ENCODE peak calls at places on chromosomes 11 and 22, in six cellular contexts. One of them, this sample, is unnamed.

GRCh38 chr22:27554106-27554814 is 247.3 kb downstream of the MN1 start:
- DNase-seq in HL-60: no peak
- DNase-seq in body of pancreas: no peak
- DNase-seq in WTC11: no peak
- DNase-seq in cardiac fibroblast: peak
- DNase-seq in AG04450: no peak
- DNase-seq in this sample: no peak

GRCh38 chr22:46917702-46918101 is 155.3 kb downstream of the TBC1D22A start:
- DNase-seq in HL-60: no peak
- DNase-seq in body of pancreas: no peak
- DNase-seq in AG04450: no peak
- DNase-seq in cardiac fibroblast: no peak
- DNase-seq in WTC11: no peak
- DNase-seq in this sample: no peak

GRCh38 chr11:28401446-28401845 is 293.3 kb downstream of the METTL15 start:
- DNase-seq in WTC11: no peak
- DNase-seq in HL-60: no peak
- DNase-seq in cardiac fibroblast: no peak
- DNase-seq in AG04450: no peak
- DNase-seq in body of pancreas: no peak
- DNase-seq in this sample: no peak

GRCh38 chr11:17351510-17352176 is at the start of gene NCR3LG1:
- DNase-seq in AG04450: peak
- DNase-seq in HL-60: peak
- DNase-seq in WTC11: peak
- DNase-seq in body of pancreas: peak
- DNase-seq in cardiac fibroblast: peak
- DNase-seq in this sample: peak

GRCh38 chr11:14974723-14975587 is 2.8 kb upstream of the CALCA start:
- DNase-seq in AG04450: no peak
- DNase-seq in WTC11: peak
- DNase-seq in cardiac fibroblast: peak
- DNase-seq in body of pancreas: peak
- DNase-seq in HL-60: no peak
- DNase-seq in this sample: peak

GRCh38 chr11:97856666-97857065 is 1164.1 kb upstream of the CNTN5 start:
- DNase-seq in cardiac fibroblast: no peak
- DNase-seq in HL-60: no peak
- DNase-seq in body of pancreas: no peak
- DNase-seq in AG04450: no peak
- DNase-seq in WTC11: no peak
- DNase-seq in this sample: no peak

GRCh38 chr11:91857194-91857593 is 367.4 kb upstream of the FAT3 start:
- DNase-seq in WTC11: no peak
- DNase-seq in body of pancreas: no peak
- DNase-seq in AG04450: no peak
- DNase-seq in cardiac fibroblast: peak
- DNase-seq in HL-60: no peak
- DNase-seq in this sample: no peak

GRCh38 chr11:131745405-131745804 is 375.0 kb downstream of the NTM start:
- DNase-seq in body of pancreas: no peak
- DNase-seq in HL-60: no peak
- DNase-seq in AG04450: no peak
- DNase-seq in cardiac fibroblast: peak
- DNase-seq in WTC11: no peak
- DNase-seq in this sample: no peak

GRCh38 chr11:4615856-4616444 is 7.9 kb upstream of the TRIM68 start:
- DNase-seq in WTC11: no peak
- DNase-seq in AG04450: no peak
- DNase-seq in body of pancreas: no peak
- DNase-seq in cardiac fibroblast: no peak
- DNase-seq in HL-60: no peak
- DNase-seq in this sample: no peak

GRCh38 chr11:45513806-45514340 is 151.5 kb downstream of the CHST1 start:
- DNase-seq in body of pancreas: no peak
- DNase-seq in AG04450: no peak
- DNase-seq in HL-60: no peak
- DNase-seq in WTC11: no peak
- DNase-seq in cardiac fibroblast: no peak
- DNase-seq in this sample: no peak

GRCh38 chr22:50417544-50417943 is 57.3 kb downstream of the SBF1 start:
- DNase-seq in AG04450: no peak
- DNase-seq in HL-60: no peak
- DNase-seq in WTC11: no peak
- DNase-seq in cardiac fibroblast: no peak
- DNase-seq in body of pancreas: no peak
- DNase-seq in this sample: no peak

GRCh38 chr11:77505956-77506355 is 32.1 kb upstream of the PAK1 start:
- DNase-seq in HL-60: no peak
- DNase-seq in body of pancreas: no peak
- DNase-seq in WTC11: no peak
- DNase-seq in cardiac fibroblast: no peak
- DNase-seq in AG04450: no peak
- DNase-seq in this sample: no peak

GRCh38 chr11:1153951-1154487 is 3.7 kb upstream of the MUC5AC start:
- DNase-seq in body of pancreas: peak
- DNase-seq in AG04450: peak
- DNase-seq in WTC11: no peak
- DNase-seq in cardiac fibroblast: peak
- DNase-seq in HL-60: no peak
- DNase-seq in this sample: no peak

GRCh38 chr11:58958500-58958899 is 19.2 kb downstream of the GLYATL1 start:
- DNase-seq in cardiac fibroblast: peak
- DNase-seq in HL-60: peak
- DNase-seq in WTC11: peak
- DNase-seq in body of pancreas: peak
- DNase-seq in AG04450: no peak
- DNase-seq in this sample: no peak

GRCh38 chr22:46042786-46043185 is 65.8 kb upstream of the WNT7B start:
- DNase-seq in body of pancreas: peak
- DNase-seq in WTC11: peak
- DNase-seq in AG04450: no peak
- DNase-seq in cardiac fibroblast: no peak
- DNase-seq in HL-60: no peak
- DNase-seq in this sample: no peak

GRCh38 chr11:134229131-134229790 is 4.8 kb downstream of the VPS26B start:
- DNase-seq in HL-60: no peak
- DNase-seq in body of pancreas: no peak
- DNase-seq in AG04450: no peak
- DNase-seq in WTC11: no peak
- DNase-seq in cardiac fibroblast: peak
- DNase-seq in this sample: no peak

GRCh38 chr22:19325296-19325950 is 33.9 kb upstream of the CLTCL1 start:
- DNase-seq in HL-60: no peak
- DNase-seq in cardiac fibroblast: peak
- DNase-seq in AG04450: no peak
- DNase-seq in WTC11: no peak
- DNase-seq in body of pancreas: no peak
- DNase-seq in this sample: no peak

GRCh38 chr22:50498322-50498861 is 9.1 kb downstream of the LMF2 start:
- DNase-seq in WTC11: peak
- DNase-seq in HL-60: no peak
- DNase-seq in AG04450: peak
- DNase-seq in body of pancreas: peak
- DNase-seq in cardiac fibroblast: peak
- DNase-seq in this sample: peak

GRCh38 chr22:36445158-36445668 is 36.2 kb downstream of the TXN2 start:
- DNase-seq in HL-60: peak
- DNase-seq in cardiac fibroblast: peak
- DNase-seq in body of pancreas: no peak
- DNase-seq in AG04450: peak
- DNase-seq in WTC11: no peak
- DNase-seq in this sample: no peak

DNA sequence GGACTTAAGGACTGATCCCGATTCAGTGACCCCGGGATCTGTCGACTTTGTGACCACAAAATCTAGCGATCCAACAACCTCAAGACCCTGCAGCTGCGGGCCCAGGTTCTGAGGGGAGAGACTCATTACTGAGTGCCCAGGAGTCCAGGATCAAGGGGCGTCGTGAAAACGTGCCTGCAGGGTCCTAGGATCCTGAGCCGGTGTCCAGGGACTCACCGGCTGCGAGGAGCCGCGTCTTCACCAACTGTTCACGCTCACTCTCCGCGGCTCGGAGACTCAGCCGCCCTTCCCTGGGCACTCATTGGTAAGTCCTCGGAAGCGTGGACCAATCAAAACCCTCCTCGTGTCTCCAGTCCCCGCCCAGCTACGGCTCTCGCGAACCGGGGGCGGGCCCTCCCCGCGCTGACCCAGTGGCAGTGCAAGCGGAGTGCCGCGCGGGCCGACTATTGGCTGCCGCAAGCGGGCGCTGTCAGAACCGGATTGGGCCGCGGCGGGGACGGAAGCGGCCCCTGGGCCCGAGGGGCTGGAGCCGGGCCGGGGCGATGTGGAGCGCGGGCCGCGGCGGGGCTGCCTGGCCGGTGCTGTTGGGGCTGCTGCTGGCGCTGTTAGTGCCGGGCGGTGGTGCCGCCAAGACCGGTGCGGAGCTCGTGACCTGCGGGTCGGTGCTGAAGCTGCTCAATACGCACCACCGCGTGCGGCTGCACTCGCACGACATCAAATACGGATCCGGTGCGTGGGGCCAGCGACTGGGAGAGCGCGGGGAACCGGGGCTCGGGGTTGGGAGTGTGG is at the start of gene SDF2L1:
- DNase-seq in AG04450: peak
- DNase-seq in cardiac fibroblast: peak
- DNase-seq in WTC11: peak
- DNase-seq in body of pancreas: peak
- DNase-seq in HL-60: peak
- DNase-seq in this sample: peak
- TF ChIP-seq CTCF in AG04450: no peak
- TF ChIP-seq CTCF in cardiac fibroblast: no peak
- TF ChIP-seq CTCF in WTC11: no peak
- TF ChIP-seq CTCF in body of pancreas: no peak
- TF ChIP-seq CTCF in HL-60: no peak
- TF ChIP-seq CTCF in this sample: peak

GRCh38 chr11:125679837-125680236 is 810 bp downstream of the ACRV1 start:
- DNase-seq in HL-60: no peak
- DNase-seq in body of pancreas: no peak
- DNase-seq in WTC11: no peak
- DNase-seq in cardiac fibroblast: no peak
- DNase-seq in AG04450: no peak
- DNase-seq in this sample: no peak

GRCh38 chr11:125680747-125681146 is at the start of gene ACRV1:
- DNase-seq in AG04450: no peak
- DNase-seq in body of pancreas: no peak
- DNase-seq in cardiac fibroblast: no peak
- DNase-seq in HL-60: no peak
- DNase-seq in WTC11: no peak
- DNase-seq in this sample: no peak

GRCh38 chr11:125674210-125674609 is 6.4 kb downstream of the ACRV1 start:
- DNase-seq in HL-60: no peak
- DNase-seq in body of pancreas: no peak
- DNase-seq in cardiac fibroblast: no peak
- DNase-seq in AG04450: no peak
- DNase-seq in WTC11: no peak
- DNase-seq in this sample: no peak

GRCh38 chr11:125675196-125675595 is 5.5 kb downstream of the ACRV1 start:
- DNase-seq in cardiac fibroblast: peak
- DNase-seq in HL-60: no peak
- DNase-seq in body of pancreas: no peak
- DNase-seq in AG04450: no peak
- DNase-seq in WTC11: no peak
- DNase-seq in this sample: no peak

GRCh38 chr11:125679397-125679796 is 1.2 kb downstream of the ACRV1 start:
- DNase-seq in AG04450: no peak
- DNase-seq in WTC11: no peak
- DNase-seq in cardiac fibroblast: peak
- DNase-seq in HL-60: no peak
- DNase-seq in body of pancreas: no peak
- DNase-seq in this sample: no peak
- TF ChIP-seq CTCF in AG04450: peak
- TF ChIP-seq CTCF in WTC11: no peak
- TF ChIP-seq CTCF in cardiac fibroblast: peak
- TF ChIP-seq CTCF in HL-60: no peak
- TF ChIP-seq CTCF in body of pancreas: no peak
- TF ChIP-seq CTCF in this sample: peak

DNA sequence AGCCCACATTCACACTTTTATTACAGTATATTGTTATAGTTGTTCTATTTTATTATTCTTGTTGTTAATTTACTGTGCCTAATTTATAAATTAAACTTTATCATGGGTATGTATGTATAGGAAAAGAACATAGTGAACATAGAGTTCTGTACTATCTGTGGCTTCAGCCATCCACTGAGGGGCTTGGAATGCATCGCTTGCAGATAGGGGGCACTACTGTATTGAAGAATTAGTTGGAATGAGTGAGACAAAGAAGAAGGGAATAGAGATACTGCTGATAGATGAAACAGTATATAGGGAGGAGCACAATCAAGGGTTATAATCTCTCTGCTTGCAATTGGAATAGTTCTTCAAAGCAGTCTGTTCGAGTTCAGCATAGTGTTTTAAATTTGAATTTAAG is 432.2 kb downstream of the RAB38 start:
- DNase-seq in HL-60: no peak
- DNase-seq in body of pancreas: no peak
- DNase-seq in WTC11: peak
- DNase-seq in AG04450: no peak
- DNase-seq in cardiac fibroblast: no peak
- DNase-seq in this sample: no peak
- TF ChIP-seq CTCF in HL-60: no peak
- TF ChIP-seq CTCF in body of pancreas: no peak
- TF ChIP-seq CTCF in WTC11: no peak
- TF ChIP-seq CTCF in AG04450: no peak
- TF ChIP-seq CTCF in cardiac fibroblast: no peak
- TF ChIP-seq CTCF in this sample: peak

GRCh38 chr22:22394589-22394988 is 114.0 kb downstream of the ZNF280B start:
- DNase-seq in HL-60: no peak
- DNase-seq in WTC11: no peak
- DNase-seq in cardiac fibroblast: no peak
- DNase-seq in AG04450: no peak
- DNase-seq in body of pancreas: no peak
- DNase-seq in this sample: no peak
- TF ChIP-seq CTCF in HL-60: no peak
- TF ChIP-seq CTCF in WTC11: no peak
- TF ChIP-seq CTCF in cardiac fibroblast: no peak
- TF ChIP-seq CTCF in AG04450: no peak
- TF ChIP-seq CTCF in body of pancreas: no peak
- TF ChIP-seq CTCF in this sample: no peak

GRCh38 chr11:64923944-64924909 is at the start of gene PPP2R5B:
- DNase-seq in WTC11: peak
- DNase-seq in cardiac fibroblast: peak
- DNase-seq in AG04450: peak
- DNase-seq in HL-60: peak
- DNase-seq in body of pancreas: peak
- DNase-seq in this sample: peak
- TF ChIP-seq CTCF in WTC11: no peak
- TF ChIP-seq CTCF in cardiac fibroblast: no peak
- TF ChIP-seq CTCF in AG04450: no peak
- TF ChIP-seq CTCF in HL-60: no peak
- TF ChIP-seq CTCF in body of pancreas: no peak
- TF ChIP-seq CTCF in this sample: no peak